ENCODE peak calls at places on chromosomes 3 and 15, in ten cellular contexts. H, I, F, V, L, N, P, Q, X and K are unnamed samples.

GRCh38 chr15:84079885-84080777 is 155.4 kb upstream of the GOLGA6L4 start:
- DNase-seq in H (peak; percentile 78), I (peak; percentile 5), F (peak; percentile 60), V (peak; percentile 36), L (no peak), N (no peak), P (peak; percentile 67), Q (peak; percentile 22), X (peak; percentile 62), K (peak; percentile 85)

GRCh38 chr3:73409405-73409804 is 215.3 kb downstream of the PDZRN3 start:
- DNase-seq in H (no peak), I (peak; percentile 95), F (no peak), V (peak; percentile 89), L (no peak), N (no peak), P (no peak), Q (no peak), X (no peak), K (no peak)

GRCh38 chr3:133943639-133944131 is 48.0 kb upstream of the RAB6B start:
- DNase-seq in H (no peak), I (peak; percentile 78), F (peak; percentile 75), V (peak; percentile 99), L (no peak), N (peak; percentile 82), P (peak; percentile 56), Q (no peak), X (peak; percentile 39), K (peak; percentile 29)

GRCh38 chr3:72345237-72345878 is 502.9 kb downstream of the SHQ1 start:
- DNase-seq in H (no peak), I (peak; percentile 57), F (no peak), V (peak; percentile 73), L (no peak), N (no peak), P (no peak), Q (no peak), X (no peak), K (no peak)

GRCh38 chr15:47409601-47410000 is 307.7 kb upstream of the SEMA6D start:
- DNase-seq in H (no peak), I (peak; percentile 25), F (no peak), V (no peak), L (no peak), N (no peak), P (no peak), Q (no peak), X (no peak), K (no peak)

GRCh38 chr3:56131976-56132590 is 336.2 kb downstream of the ERC2 start:
- DNase-seq in H (no peak), I (peak; percentile 90), F (peak; percentile 76), V (peak; percentile 96), L (no peak), N (peak; percentile 81), P (peak; percentile 69), Q (peak; percentile 68), X (no peak), K (peak; percentile 74)

GRCh38 chr3:120839120-120839519 is 68.9 kb upstream of the STXBP5L start:
- DNase-seq in H (no peak), I (no peak), F (no peak), V (no peak), L (no peak), N (no peak), P (no peak), Q (no peak), X (no peak), K (no peak)

GRCh38 chr15:99749386-99749785 is 16.1 kb upstream of the LYSMD4 start:
- DNase-seq in H (no peak), I (no peak), F (no peak), V (peak; percentile 10), L (no peak), N (no peak), P (peak; percentile 56), Q (no peak), X (no peak), K (no peak)

GRCh38 chr3:143182861-143183667 is 63.5 kb downstream of the CHST2 start:
- DNase-seq in H (no peak), I (no peak), F (no peak), V (no peak), L (no peak), N (no peak), P (no peak), Q (no peak), X (no peak), K (no peak)

GRCh38 chr3:54988302-54989022 is 60.6 kb upstream of the LRTM1 start:
- DNase-seq in H (no peak), I (peak; percentile 94), F (peak; percentile 82), V (peak; percentile 85), L (no peak), N (no peak), P (peak; percentile 77), Q (peak; percentile 62), X (no peak), K (no peak)

GRCh38 chr3:127753338-127753737 is 69.0 kb downstream of the MGLL start:
- DNase-seq in H (no peak), I (no peak), F (no peak), V (no peak), L (no peak), N (no peak), P (no peak), Q (no peak), X (no peak), K (no peak)

GRCh38 chr3:58249358-58250092 is 11.9 kb downstream of the ABHD6 start:
- DNase-seq in H (no peak), I (no peak), F (peak; percentile 61), V (no peak), L (no peak), N (no peak), P (no peak), Q (no peak), X (no peak), K (peak; percentile 58)

GRCh38 chr3:13077431-13078157 is 4.4 kb upstream of the IQSEC1 start:
- DNase-seq in H (no peak), I (peak; percentile 72), F (no peak), V (peak; percentile 32), L (no peak), N (no peak), P (no peak), Q (peak; percentile 87), X (peak; percentile 41), K (no peak)

GRCh38 chr15:88995449-88995848 is 82.3 kb upstream of the MFGE8 start:
- DNase-seq in H (no peak), I (peak; percentile 46), F (peak; percentile 55), V (no peak), L (no peak), N (no peak), P (no peak), Q (no peak), X (no peak), K (peak; percentile 74)

GRCh38 chr3:45591547-45591912 is 3.0 kb upstream of the LIMD1 start:
- DNase-seq in H (no peak), I (no peak), F (no peak), V (no peak), L (no peak), N (no peak), P (no peak), Q (no peak), X (no peak), K (no peak)

GRCh38 chr3:126567696-126568438 is 9.1 kb upstream of the C3orf22 start:
- DNase-seq in H (peak; percentile 8), I (no peak), F (no peak), V (no peak), L (peak; percentile 3), N (no peak), P (no peak), Q (no peak), X (no peak), K (peak; percentile 58)
- TF ChIP-seq CTCF in H (no peak), I (peak; percentile 15), F (no peak), V (no peak), L (no peak), N (no peak), P (no peak), Q (no peak), X (no peak), K (peak; percentile 33)

GRCh38 chr3:193780810-193781472 is 187.9 kb downstream of the OPA1 start:
- DNase-seq in H (peak; percentile 65), I (peak; percentile 76), F (peak; percentile 89), V (peak; percentile 81), L (no peak), N (peak; percentile 75), P (peak; percentile 88), Q (peak; percentile 80), X (peak; percentile 74), K (peak; percentile 93)
- TF ChIP-seq CTCF in H (peak; percentile 46), I (peak; percentile 81), F (peak; percentile 94), V (peak; percentile 84), L (peak; percentile 12), N (peak; percentile 97), P (peak; percentile 88), Q (peak; percentile 67), X (peak; percentile 90), K (peak; percentile 97)

GRCh38 chr3:157133434-157134320 is 26.3 kb downstream of the CCNL1 start:
- DNase-seq in H (no peak), I (no peak), F (no peak), V (no peak), L (no peak), N (no peak), P (no peak), Q (no peak), X (no peak), K (no peak)

GRCh38 chr3:157130881-157131251 is 29.1 kb downstream of the CCNL1 start:
- DNase-seq in H (no peak), I (no peak), F (no peak), V (no peak), L (no peak), N (no peak), P (no peak), Q (no peak), X (no peak), K (peak; percentile 70)

GRCh38 chr3:157132936-157133335 is 27.0 kb downstream of the CCNL1 start:
- DNase-seq in H (no peak), I (peak; percentile 56), F (no peak), V (no peak), L (no peak), N (no peak), P (no peak), Q (no peak), X (no peak), K (no peak)

GRCh38 chr3:157131861-157132260 is 28.1 kb downstream of the CCNL1 start:
- DNase-seq in H (no peak), I (no peak), F (no peak), V (peak; percentile 67), L (no peak), N (peak; percentile 74), P (no peak), Q (no peak), X (no peak), K (no peak)

DNA sequence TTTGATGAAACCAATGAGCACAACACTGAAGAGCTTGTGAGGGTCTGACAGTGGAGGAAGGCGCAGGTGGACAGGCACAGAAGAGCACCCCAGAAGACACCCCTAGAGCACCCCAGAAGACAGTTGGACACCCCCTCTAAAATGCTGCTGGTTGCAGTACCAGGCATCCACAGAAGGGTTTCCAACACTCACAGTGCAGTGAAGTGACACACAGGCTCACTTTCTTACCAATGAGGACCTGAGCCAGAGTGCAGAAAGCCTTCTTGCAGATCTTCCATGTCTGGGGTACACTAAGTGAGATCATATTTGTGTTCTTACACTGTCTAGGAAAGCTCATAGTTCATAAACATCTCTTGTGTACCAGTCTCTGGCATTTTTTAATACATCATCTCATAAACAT is 27.6 kb downstream of the CCNL1 start:
- DNase-seq in H (no peak), I (no peak), F (no peak), V (no peak), L (no peak), N (no peak), P (no peak), Q (no peak), X (no peak), K (no peak)
- TF ChIP-seq CTCF in H (no peak), I (peak; percentile 18), F (no peak), V (no peak), L (no peak), N (peak; percentile 10), P (no peak), Q (no peak), X (no peak), K (no peak)

GRCh38 chr3:48423241-48423882 is 6.5 kb downstream of the PLXNB1 start:
- DNase-seq in H (no peak), I (no peak), F (no peak), V (no peak), L (no peak), N (no peak), P (no peak), Q (no peak), X (no peak), K (no peak)
- TF ChIP-seq CTCF in H (no peak), I (no peak), F (no peak), V (no peak), L (no peak), N (no peak), P (no peak), Q (no peak), X (no peak), K (no peak)